ENCODE peak calls at places on chromosome 9, in eight cellular contexts. B is body of pancreas, Y is GM12865, J is HepG2, F is AG10803, Z is GM12891, I is RWPE1, T is fibroblast of lung. G is an unnamed sample.

GRCh38 chr9:135944444-135945252 is 16.5 kb downstream of the UBAC1 start:
- DNase-seq in B (no peak), Y (no peak), J (no peak), F (no peak), Z (no peak), I (no peak), T (no peak), G (no peak)

GRCh38 chr9:32782476-32783167 is 718 bp upstream of the TMEM215 start:
- DNase-seq in B (no peak), Y (no peak), J (no peak), F (no peak), Z (no peak), I (no peak), T (no peak), G (no peak)

GRCh38 chr9:135887585-135888050 is 19.7 kb downstream of the CAMSAP1 start:
- DNase-seq in B (no peak), Y (peak), J (no peak), F (no peak), Z (peak), I (no peak), T (no peak), G (peak)

GRCh38 chr9:129841071-129841470 is 5.8 kb downstream of the USP20 start:
- DNase-seq in B (no peak), Y (no peak), J (no peak), F (no peak), Z (no peak), I (no peak), T (no peak), G (no peak)

GRCh38 chr9:112378441-112379176 is 1.3 kb upstream of the HSDL2 start:
- DNase-seq in B (no peak), Y (peak), J (no peak), F (no peak), Z (no peak), I (peak), T (no peak), G (no peak)

GRCh38 chr9:109122726-109123621 is 3.2 kb upstream of the TMEM245 start:
- DNase-seq in B (no peak), Y (peak), J (peak), F (no peak), Z (no peak), I (no peak), T (no peak), G (peak)

GRCh38 chr9:5532790-5533189 is 22.5 kb downstream of the PDCD1LG2 start:
- DNase-seq in B (no peak), Y (no peak), J (no peak), F (no peak), Z (no peak), I (no peak), T (no peak), G (no peak)

GRCh38 chr9:114098660-114099522 is at the start of gene KIF12:
- DNase-seq in B (peak), Y (no peak), J (peak), F (no peak), Z (no peak), I (peak), T (no peak), G (no peak)

GRCh38 chr9:21558627-21559401 is 76.7 kb upstream of the IFNE start:
- DNase-seq in B (no peak), Y (no peak), J (no peak), F (no peak), Z (no peak), I (no peak), T (peak), G (peak)

G was measured in GM20000.